ENCODE peak calls at places on chromosomes 5 and 9, in four cellular contexts. U is GM23248, S is PC-9, Y is PC-3. Z is an unnamed sample. For H3F3A and H3K4me1, the result is how much of the 10 kb centered on the place peaks cover.

GRCh38 chr9:114737118-114737517 is 55.1 kb upstream of the TEX48 start:
- DNase-seq in U (no peak), S (no peak), Y (peak), Z (no peak)

GRCh38 chr9:7491641-7492040 is 307.9 kb downstream of the DMAC1 start:
- DNase-seq in U (no peak), S (no peak), Y (no peak), Z (no peak)

GRCh38 chr9:109401169-109401989 is 80.5 kb upstream of the EPB41L4B start:
- DNase-seq in U (peak), S (peak), Y (peak), Z (peak)

GRCh38 chr5:37738057-37738691 is 101.7 kb downstream of the GDNF start:
- DNase-seq in U (peak), S (peak), Y (peak), Z (peak)

GRCh38 chr5:155087036-155087435 is 73.5 kb downstream of the KIF4B start:
- DNase-seq in U (peak), S (no peak), Y (no peak), Z (no peak)

GRCh38 chr5:10451137-10451824 is 9.6 kb downstream of the ROPN1L start:
- DNase-seq in U (peak), S (peak), Y (peak), Z (no peak)

GRCh38 chr5:158711927-158712529 is 387.7 kb downstream of the EBF1 start:
- DNase-seq in U (no peak), S (no peak), Y (no peak), Z (no peak)

GRCh38 chr5:178832618-178833201 is 27.0 kb upstream of the ZNF354B start:
- DNase-seq in U (no peak), S (no peak), Y (no peak), Z (no peak)

GRCh38 chr5:21680196-21680595 is 1172.9 kb downstream of the CDH12 start:
- DNase-seq in U (peak), S (peak), Y (peak), Z (no peak)

GRCh38 chr5:1772634-1773033 is 27.0 kb downstream of the MRPL36 start:
- DNase-seq in U (peak), S (no peak), Y (peak), Z (no peak)

GRCh38 chr5:160423025-160423554 is 1.4 kb downstream of the PTTG1 start:
- DNase-seq in U (peak), S (no peak), Y (peak), Z (no peak)

GRCh38 chr9:133151601-133152525 is 11.9 kb downstream of the GBGT1 start:
- DNase-seq in U (no peak), S (no peak), Y (no peak), Z (no peak)

GRCh38 chr5:150411245-150411979 is 1.3 kb downstream of the CD74 start:
- DNase-seq in U (peak), S (no peak), Y (no peak), Z (peak)

GRCh38 chr9:124258765-124259272 is 1.1 kb downstream of the NEK6 start:
- DNase-seq in U (peak), S (no peak), Y (peak), Z (no peak)

GRCh38 chr5:78586251-78586650 is 62.3 kb downstream of the LHFPL2 start:
- DNase-seq in U (peak), S (peak), Y (peak), Z (no peak)

GRCh38 chr9:114516913-114517312 is 11.6 kb upstream of the WHRN start:
- DNase-seq in U (peak), S (no peak), Y (peak), Z (no peak)

GRCh38 chr5:72363146-72363802 is 43.1 kb downstream of the PTCD2 start:
- DNase-seq in U (peak), S (peak), Y (peak), Z (no peak)

GRCh38 chr5:82387041-82387818 is 109.1 kb upstream of the RPS23 start:
- DNase-seq in U (no peak), S (no peak), Y (peak), Z (no peak)

GRCh38 chr9:129458663-129459549 is 162.0 kb downstream of the C9orf50 start:
- DNase-seq in U (peak), S (peak), Y (no peak), Z (no peak)

GRCh38 chr5:126972062-126972895 is 58.1 kb downstream of the MARCHF3 start:
- DNase-seq in U (no peak), S (no peak), Y (no peak), Z (peak)

GRCh38 chr5:165881259-165881658 is 2375.8 kb downstream of the MAT2B start:
- DNase-seq in U (no peak), S (no peak), Y (peak), Z (peak)

GRCh38 chr5:174599992-174600391 is 124.4 kb upstream of the MSX2 start:
- DNase-seq in U (no peak), S (no peak), Y (no peak), Z (no peak)

GRCh38 chr5:98794001-98794400 is 20.5 kb downstream of the RGMB start:
- DNase-seq in U (peak), S (no peak), Y (no peak), Z (no peak)

GRCh38 chr5:98796197-98796972 is 22.9 kb downstream of the RGMB start:
- DNase-seq in U (peak), S (peak), Y (peak), Z (peak)

GRCh38 chr5:98795243-98795642 is 21.8 kb downstream of the RGMB start:
- DNase-seq in U (peak), S (no peak), Y (no peak), Z (no peak)

GRCh38 chr5:98793223-98793622 is 19.8 kb downstream of the RGMB start:
- DNase-seq in U (peak), S (no peak), Y (no peak), Z (no peak)

GRCh38 chr5:98794414-98795080 is 21.1 kb downstream of the RGMB start:
- DNase-seq in U (peak), S (no peak), Y (no peak), Z (no peak)
- H3F3A ChIP-seq in U (half or more), S (under half), Y (under half), Z (under half)

DNA sequence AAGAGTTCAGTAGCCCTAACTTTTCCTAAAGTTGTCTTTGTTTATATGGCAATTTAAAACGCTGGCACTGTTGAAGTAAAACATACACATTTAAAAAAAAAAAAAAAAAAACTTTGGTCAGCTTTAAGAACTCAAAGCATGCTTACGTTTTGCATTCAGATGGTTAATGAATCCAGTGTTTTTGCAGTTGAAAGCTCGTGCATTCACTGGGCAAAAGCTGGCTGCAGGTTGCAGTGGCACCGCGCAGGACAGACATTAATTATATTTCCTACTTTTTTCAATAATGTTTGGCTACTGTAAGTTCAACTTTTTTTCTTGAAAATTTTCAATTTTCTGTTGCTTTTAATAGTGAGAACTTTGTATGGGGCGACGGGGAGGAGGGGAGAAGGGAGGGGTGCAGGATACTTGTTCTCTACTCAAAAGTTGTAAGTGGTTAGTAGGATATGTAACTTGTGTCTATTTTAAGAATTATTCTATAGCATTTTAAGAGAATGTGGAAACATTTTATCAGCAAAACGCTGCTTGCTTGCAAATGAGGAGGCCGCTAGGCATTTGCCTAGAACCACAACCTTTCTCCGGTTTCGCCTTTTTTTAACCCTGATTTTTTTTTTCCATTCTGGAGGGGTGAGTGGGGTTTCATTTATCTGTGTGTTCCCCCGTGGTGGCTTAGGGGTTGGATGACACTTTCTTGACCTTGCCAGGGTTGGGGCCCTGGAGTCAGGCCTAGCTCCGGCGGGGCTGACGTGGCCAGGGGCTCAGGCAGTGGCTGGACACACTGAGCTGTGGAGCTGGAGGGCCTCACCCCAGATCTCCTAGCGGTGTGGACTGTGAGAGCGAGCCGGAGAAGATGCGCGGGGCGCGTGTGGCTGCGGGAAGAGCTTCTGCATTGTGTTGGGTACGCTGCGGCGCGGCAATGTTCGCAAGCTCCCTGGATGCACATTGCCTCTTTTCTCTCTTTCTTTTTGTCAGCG is 4.2 kb downstream of the NR2F1 start:
- DNase-seq in U (no peak), S (no peak), Y (no peak), Z (no peak)
- TF ChIP-seq EZH2 in U (no peak), S (no peak), Y (no peak), Z (no peak)

DNA sequence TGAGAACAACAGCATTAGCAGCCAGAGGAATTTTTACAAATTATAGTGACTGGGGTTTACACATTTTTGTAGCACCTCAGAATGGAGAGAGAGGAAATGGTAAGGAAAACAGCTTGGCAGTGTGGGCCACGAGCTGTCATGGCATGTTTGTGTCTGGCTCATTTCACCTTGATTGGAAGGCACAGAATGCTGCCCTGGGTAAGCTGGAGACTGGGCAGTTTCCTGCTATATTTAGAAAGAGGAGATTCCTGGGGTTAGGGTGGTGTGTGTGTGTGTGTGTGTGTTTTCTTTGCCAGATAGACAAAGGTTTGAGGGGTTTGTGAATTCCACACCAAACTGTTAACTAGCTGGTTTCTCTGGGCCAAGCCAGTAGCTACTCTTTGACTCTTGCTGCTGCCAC is 9.0 kb downstream of the ARHGAP26 start:
- DNase-seq in U (peak), S (peak), Y (no peak), Z (no peak)
- H3K4me1 ChIP-seq in U (under half), S (under half), Y (under half), Z (under half)

DNA sequence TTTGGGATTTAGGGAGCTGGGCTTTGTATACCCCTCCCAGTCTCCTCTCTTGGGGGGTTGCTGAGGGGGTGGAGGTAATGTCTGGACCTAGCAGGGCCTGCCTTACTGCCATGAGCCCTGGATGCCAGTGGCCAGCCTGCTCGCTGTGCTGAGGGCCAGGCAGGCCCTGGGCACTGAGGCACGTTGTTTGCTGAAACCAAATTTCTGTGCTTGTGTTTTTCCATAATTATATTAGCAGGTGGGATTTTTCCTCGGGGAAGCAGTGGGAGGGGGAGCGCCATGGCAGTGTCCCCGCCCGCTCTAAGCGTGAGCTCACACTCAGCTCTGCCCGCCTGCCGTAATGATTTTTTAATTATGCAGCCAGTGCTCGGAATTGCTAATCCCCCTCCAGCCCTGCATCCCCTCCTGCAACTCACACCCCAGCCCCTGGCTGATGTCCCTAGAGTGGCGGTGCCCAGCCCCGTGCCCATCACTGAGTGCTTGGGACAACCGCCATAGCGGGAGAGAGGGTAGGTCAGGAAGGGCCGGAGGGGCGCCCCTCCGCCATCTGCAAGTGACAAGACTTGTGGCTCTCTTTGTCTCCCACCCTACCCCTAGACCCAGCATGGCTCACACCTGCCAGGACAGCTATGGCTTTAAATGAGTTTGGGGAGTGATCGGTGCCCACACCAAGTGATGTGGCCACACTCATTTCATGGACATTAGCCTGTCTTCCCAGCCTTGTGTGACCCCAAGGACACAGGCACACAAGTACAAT is 21.0 kb downstream of the CXXC5 start:
- DNase-seq in U (no peak), S (no peak), Y (no peak), Z (peak)
- H3F3A ChIP-seq in U (under half), S (under half), Y (under half), Z (half or more)

GRCh38 chr5:113405530-113405929 is 29.3 kb downstream of the TSSK1B start:
- DNase-seq in U (no peak), S (no peak), Y (no peak), Z (no peak)
- TF ChIP-seq EZH2 in U (no peak), S (no peak), Y (no peak), Z (no peak)

GRCh38 chr9:121748080-121748479 is 96.6 kb downstream of the DAB2IP start:
- DNase-seq in U (peak), S (no peak), Y (no peak), Z (no peak)
- H3K4me1 ChIP-seq in U (under half), S (under half), Y (under half), Z (under half)

GRCh38 chr5:181221792-181222629 is 1.1 kb upstream of the TRIM41 start:
- DNase-seq in U (peak), S (peak), Y (peak), Z (peak)
- H3F3A ChIP-seq in U (under half), S (half or more), Y (under half), Z (half or more)

DNA sequence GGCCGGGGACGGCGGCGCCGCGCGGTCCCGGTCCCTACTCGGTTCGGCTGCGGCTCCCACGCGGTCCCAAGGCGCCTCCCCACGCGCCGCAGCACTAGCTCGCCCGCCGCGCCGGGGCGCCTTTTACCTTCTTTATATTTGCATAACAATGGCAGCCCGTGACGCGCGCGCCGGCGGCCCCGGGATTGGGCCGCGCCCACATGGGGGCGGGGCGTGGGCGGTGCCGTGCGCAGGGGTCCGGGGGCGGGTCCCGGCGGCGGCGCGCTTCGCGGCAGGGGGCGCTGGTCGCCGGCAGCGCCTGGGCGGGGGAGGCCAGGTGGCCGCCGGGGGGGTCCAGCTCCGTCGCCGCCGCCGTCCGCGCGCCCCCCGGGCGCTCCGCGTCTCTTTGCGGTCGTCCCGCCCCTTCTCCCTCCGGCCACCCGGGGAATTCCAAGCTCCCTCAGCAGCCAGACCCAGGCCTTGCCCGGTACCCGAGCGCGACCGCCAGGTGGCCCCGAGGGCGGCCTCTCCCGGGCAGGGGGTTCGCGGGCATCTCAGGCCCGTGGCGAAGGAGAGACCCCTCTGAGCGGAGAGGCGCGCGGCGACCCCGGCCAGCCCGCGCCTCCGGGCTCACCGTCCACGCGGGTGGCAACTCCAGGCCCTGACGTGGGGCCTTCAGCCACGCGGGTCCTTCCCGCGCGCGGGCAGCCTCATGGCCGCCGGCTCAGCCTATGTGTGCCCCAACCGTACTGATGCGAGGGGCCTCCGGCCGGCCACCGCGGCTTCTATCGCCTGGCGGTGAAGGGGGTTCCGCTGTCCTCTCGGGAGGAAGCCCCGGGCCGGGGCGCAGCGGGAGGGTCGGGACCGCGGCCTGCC is at the start of gene NRARP:
- DNase-seq in U (peak), S (peak), Y (peak), Z (peak)
- TF ChIP-seq EZH2 in U (no peak), S (no peak), Y (no peak), Z (no peak)

DNA sequence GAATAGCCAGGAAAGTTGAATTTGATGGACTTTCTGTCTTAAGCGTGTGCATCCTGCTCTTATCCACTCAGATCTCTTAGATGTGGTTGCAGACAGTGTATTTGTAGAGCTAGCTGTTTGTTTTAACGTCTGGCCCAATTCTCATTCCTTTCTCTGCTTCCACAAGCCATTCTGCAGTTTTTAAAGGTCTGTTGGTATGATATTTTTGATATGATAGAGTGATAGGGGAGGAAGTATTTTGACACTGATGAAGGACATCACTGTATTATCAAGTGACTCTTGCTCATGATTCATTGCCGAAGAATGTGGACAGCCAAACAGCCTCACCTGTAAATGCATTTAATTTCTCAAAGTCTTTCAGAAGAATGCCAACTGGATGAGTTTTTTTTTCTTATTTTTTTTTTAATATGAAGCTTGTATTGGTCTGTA is 4.5 kb downstream of the TJP2 start:
- DNase-seq in U (no peak), S (peak), Y (peak), Z (no peak)
- H3K4me1 ChIP-seq in U (under half), S (half or more), Y (half or more), Z (under half)

GRCh38 chr5:13595978-13596377 is 348.5 kb downstream of the DNAH5 start:
- DNase-seq in U (no peak), S (no peak), Y (no peak), Z (no peak)
- H3F3A ChIP-seq in U (under half), S (under half), Y (under half), Z (under half)